ENCODE peak calls at places on chromosomes 1 and 21, in four cellular contexts. One of them, this sample, is unnamed.

GRCh38 chr1:32455958-32456357 is 8.9 kb upstream of the ZBTB8B start:
- DNase-seq in ELF-1: no peak
- DNase-seq in NAMALWA: no peak
- DNase-seq in PC-9: no peak
- DNase-seq in this sample: no peak

GRCh38 chr1:85494957-85495266 is 30.0 kb upstream of the DDAH1 start:
- DNase-seq in ELF-1: no peak
- DNase-seq in NAMALWA: no peak
- DNase-seq in PC-9: peak; percentile 46
- DNase-seq in this sample: peak; percentile 49

GRCh38 chr1:212858461-212859265 is 588 bp downstream of the FLVCR1 start:
- DNase-seq in ELF-1: peak; percentile 70
- DNase-seq in NAMALWA: peak; percentile 33
- DNase-seq in PC-9: peak; percentile 41
- DNase-seq in this sample: peak; percentile 26

GRCh38 chr1:27122652-27123051 is 32.3 kb downstream of the SLC9A1 start:
- DNase-seq in ELF-1: no peak
- DNase-seq in NAMALWA: no peak
- DNase-seq in PC-9: peak; percentile 75
- DNase-seq in this sample: peak; percentile 83

GRCh38 chr1:41005876-41006275 is 15.6 kb downstream of the SLFNL1 start:
- DNase-seq in ELF-1: no peak
- DNase-seq in NAMALWA: no peak
- DNase-seq in PC-9: no peak
- DNase-seq in this sample: no peak

GRCh38 chr1:89603651-89604413 is 29.1 kb upstream of the LRRC8C start:
- DNase-seq in ELF-1: no peak
- DNase-seq in NAMALWA: no peak
- DNase-seq in PC-9: no peak
- DNase-seq in this sample: no peak

GRCh38 chr1:58852731-58853485 is 69.1 kb upstream of the JUN start:
- DNase-seq in ELF-1: no peak
- DNase-seq in NAMALWA: no peak
- DNase-seq in PC-9: no peak
- DNase-seq in this sample: no peak

GRCh38 chr1:78070210-78070609 is 24.4 kb downstream of the GIPC2 start:
- DNase-seq in ELF-1: no peak
- DNase-seq in NAMALWA: no peak
- DNase-seq in PC-9: no peak
- DNase-seq in this sample: no peak

GRCh38 chr1:178540204-178540603 is 27.3 kb downstream of the TEX35 start:
- DNase-seq in ELF-1: no peak
- DNase-seq in NAMALWA: no peak
- DNase-seq in PC-9: no peak
- DNase-seq in this sample: peak; percentile 50

GRCh38 chr1:75233302-75233929 is 99.2 kb downstream of the LHX8 start:
- DNase-seq in ELF-1: peak; percentile 2
- DNase-seq in NAMALWA: peak; percentile 74
- DNase-seq in PC-9: no peak
- DNase-seq in this sample: peak; percentile 27

GRCh38 chr1:220013497-220013896 is 32.8 kb downstream of the EPRS1 start:
- DNase-seq in ELF-1: no peak
- DNase-seq in NAMALWA: no peak
- DNase-seq in PC-9: no peak
- DNase-seq in this sample: peak; percentile 14

GRCh38 chr1:247337250-247337746 is 5.6 kb upstream of the ZNF496 start:
- DNase-seq in ELF-1: no peak
- DNase-seq in NAMALWA: no peak
- DNase-seq in PC-9: no peak
- DNase-seq in this sample: no peak

GRCh38 chr1:173355281-173356031 is 121.7 kb upstream of the PRDX6 start:
- DNase-seq in ELF-1: no peak
- DNase-seq in NAMALWA: no peak
- DNase-seq in PC-9: no peak
- DNase-seq in this sample: no peak

GRCh38 chr1:7705048-7705907 is 65.8 kb upstream of the VAMP3 start:
- DNase-seq in ELF-1: peak; percentile 46
- DNase-seq in NAMALWA: no peak
- DNase-seq in PC-9: no peak
- DNase-seq in this sample: no peak

GRCh38 chr1:119626841-119627240 is 21.2 kb downstream of the ZNF697 start:
- DNase-seq in ELF-1: no peak
- DNase-seq in NAMALWA: no peak
- DNase-seq in PC-9: no peak
- DNase-seq in this sample: peak; percentile 33

GRCh38 chr21:42536601-42537000 is 22.9 kb downstream of the SLC37A1 start:
- DNase-seq in ELF-1: no peak
- DNase-seq in NAMALWA: peak; percentile 26
- DNase-seq in PC-9: no peak
- DNase-seq in this sample: no peak

GRCh38 chr1:119742193-119742592 is 26.5 kb downstream of the HMGCS2 start:
- DNase-seq in ELF-1: no peak
- DNase-seq in NAMALWA: no peak
- DNase-seq in PC-9: no peak
- DNase-seq in this sample: peak; percentile 54

GRCh38 chr1:194225781-194226180 is 1039.4 kb upstream of the B3GALT2 start:
- DNase-seq in ELF-1: no peak
- DNase-seq in NAMALWA: peak; percentile 72
- DNase-seq in PC-9: no peak
- DNase-seq in this sample: peak; percentile 22

GRCh38 chr1:241557551-241558193 is 25.5 kb downstream of the KMO start:
- DNase-seq in ELF-1: no peak
- DNase-seq in NAMALWA: no peak
- DNase-seq in PC-9: no peak
- DNase-seq in this sample: no peak

GRCh38 chr1:156488566-156489165 is 11.9 kb downstream of the MEF2D start:
- DNase-seq in ELF-1: peak; percentile 61
- DNase-seq in NAMALWA: peak; percentile 20
- DNase-seq in PC-9: peak; percentile 78
- DNase-seq in this sample: no peak

GRCh38 chr21:45325206-45326168 is 37.8 kb upstream of the POFUT2 start:
- DNase-seq in ELF-1: peak; percentile 1
- DNase-seq in NAMALWA: no peak
- DNase-seq in PC-9: no peak
- DNase-seq in this sample: no peak

GRCh38 chr1:222252788-222253187 is 295.1 kb downstream of the HHIPL2 start:
- DNase-seq in ELF-1: no peak
- DNase-seq in NAMALWA: no peak
- DNase-seq in PC-9: no peak
- DNase-seq in this sample: no peak

GRCh38 chr1:237386362-237387143 is 344.6 kb downstream of the RYR2 start:
- DNase-seq in ELF-1: no peak
- DNase-seq in NAMALWA: peak; percentile 52
- DNase-seq in PC-9: no peak
- DNase-seq in this sample: peak; percentile 28

GRCh38 chr1:47696911-47697441 is 259.1 kb downstream of the FOXD2 start:
- DNase-seq in ELF-1: peak; percentile 39
- DNase-seq in NAMALWA: no peak
- DNase-seq in PC-9: peak; percentile 96
- DNase-seq in this sample: no peak

GRCh38 chr1:156961709-156962108 is 41.3 kb downstream of the LRRC71 start:
- DNase-seq in ELF-1: peak; percentile 8
- DNase-seq in NAMALWA: peak; percentile 88
- DNase-seq in PC-9: no peak
- DNase-seq in this sample: peak; percentile 19

GRCh38 chr1:212118872-212119260 is 83.3 kb downstream of the DTL start:
- DNase-seq in ELF-1: no peak
- DNase-seq in NAMALWA: no peak
- DNase-seq in PC-9: no peak
- DNase-seq in this sample: no peak

GRCh38 chr1:63929106-63929478 is 155.3 kb downstream of the ROR1 start:
- DNase-seq in ELF-1: no peak
- DNase-seq in NAMALWA: no peak
- DNase-seq in PC-9: no peak
- DNase-seq in this sample: no peak

GRCh38 chr1:159922499-159923202 is 2.7 kb downstream of the TAGLN2 start:
- DNase-seq in ELF-1: peak; percentile 46
- DNase-seq in NAMALWA: no peak
- DNase-seq in PC-9: no peak
- DNase-seq in this sample: peak; percentile 85

GRCh38 chr1:113654883-113655282 is 104.4 kb downstream of the PHTF1 start:
- DNase-seq in ELF-1: no peak
- DNase-seq in NAMALWA: no peak
- DNase-seq in PC-9: no peak
- DNase-seq in this sample: no peak

GRCh38 chr1:108972941-108973340 is 9.7 kb upstream of the CLCC1 start:
- DNase-seq in ELF-1: no peak
- DNase-seq in NAMALWA: no peak
- DNase-seq in PC-9: peak; percentile 12
- DNase-seq in this sample: no peak

GRCh38 chr1:116036255-116036654 is 59.9 kb downstream of the SLC22A15 start:
- DNase-seq in ELF-1: no peak
- DNase-seq in NAMALWA: no peak
- DNase-seq in PC-9: peak; percentile 30
- DNase-seq in this sample: no peak

GRCh38 chr21:15210235-15210678 is 145.5 kb upstream of the NRIP1 start:
- DNase-seq in ELF-1: peak; percentile 91
- DNase-seq in NAMALWA: no peak
- DNase-seq in PC-9: peak; percentile 95
- DNase-seq in this sample: no peak

This sample was measured in myocyte.